ENCODE peak calls at places on chromosomes 16 and 17, in four cellular contexts. One of them, this sample, is unnamed.

GRCh38 chr16:50396770-50397525 is 28.2 kb upstream of the BRD7 start:
- DNase-seq in RWPE1: peak; percentile 95
- DNase-seq in epithelial cell of esophagus: peak; percentile 100
- DNase-seq in tibial nerve: no peak
- DNase-seq in this sample: no peak

GRCh38 chr17:51427259-51428255 is 167.2 kb downstream of the UTP18 start:
- DNase-seq in RWPE1: no peak
- DNase-seq in epithelial cell of esophagus: no peak
- DNase-seq in tibial nerve: no peak
- DNase-seq in this sample: no peak

GRCh38 chr17:869567-870530 is 87.7 kb downstream of the MRM3 start:
- DNase-seq in RWPE1: peak; percentile 95
- DNase-seq in epithelial cell of esophagus: peak; percentile 99
- DNase-seq in tibial nerve: peak; percentile 43
- DNase-seq in this sample: no peak

GRCh38 chr16:54707813-54708212 is 222.9 kb upstream of the IRX5 start:
- DNase-seq in RWPE1: no peak
- DNase-seq in epithelial cell of esophagus: no peak
- DNase-seq in tibial nerve: no peak
- DNase-seq in this sample: no peak

GRCh38 chr17:43644081-43644480 is 17.6 kb downstream of the MEOX1 start:
- DNase-seq in RWPE1: no peak
- DNase-seq in epithelial cell of esophagus: peak; percentile 30
- DNase-seq in tibial nerve: no peak
- DNase-seq in this sample: no peak

GRCh38 chr17:65472602-65473001 is 88.8 kb downstream of the AXIN2 start:
- DNase-seq in RWPE1: no peak
- DNase-seq in epithelial cell of esophagus: peak; percentile 8
- DNase-seq in tibial nerve: peak; percentile 12
- DNase-seq in this sample: peak; percentile 8

GRCh38 chr16:86598607-86599318 is 20.4 kb downstream of the FOXL1 start:
- DNase-seq in RWPE1: no peak
- DNase-seq in epithelial cell of esophagus: no peak
- DNase-seq in tibial nerve: no peak
- DNase-seq in this sample: no peak

GRCh38 chr17:77327181-77327565 is 186.4 kb downstream of the SEC14L1 start:
- DNase-seq in RWPE1: no peak
- DNase-seq in epithelial cell of esophagus: no peak
- DNase-seq in tibial nerve: no peak
- DNase-seq in this sample: no peak

GRCh38 chr17:41347872-41348760 is 2.5 kb downstream of the KRT33A start:
- DNase-seq in RWPE1: peak; percentile 8
- DNase-seq in epithelial cell of esophagus: peak; percentile 93
- DNase-seq in tibial nerve: no peak
- DNase-seq in this sample: no peak

GRCh38 chr17:148757-149156 is 11.4 kb downstream of the SCGB1C2 start:
- DNase-seq in RWPE1: no peak
- DNase-seq in epithelial cell of esophagus: no peak
- DNase-seq in tibial nerve: no peak
- DNase-seq in this sample: no peak

GRCh38 chr16:23171234-23171948 is 11.2 kb upstream of the SCNN1G start:
- DNase-seq in RWPE1: peak; percentile 50
- DNase-seq in epithelial cell of esophagus: peak; percentile 63
- DNase-seq in tibial nerve: no peak
- DNase-seq in this sample: no peak

GRCh38 chr16:77963185-77964044 is 58.9 kb upstream of the CLEC3A start:
- DNase-seq in RWPE1: no peak
- DNase-seq in epithelial cell of esophagus: no peak
- DNase-seq in tibial nerve: no peak
- DNase-seq in this sample: no peak

GRCh38 chr16:56343661-56344517 is 81.5 kb downstream of the AMFR start:
- DNase-seq in RWPE1: peak; percentile 44
- DNase-seq in epithelial cell of esophagus: peak; percentile 81
- DNase-seq in tibial nerve: no peak
- DNase-seq in this sample: no peak

GRCh38 chr16:84438971-84439696 is 65.3 kb downstream of the MEAK7 start:
- DNase-seq in RWPE1: no peak
- DNase-seq in epithelial cell of esophagus: no peak
- DNase-seq in tibial nerve: no peak
- DNase-seq in this sample: no peak

GRCh38 chr16:66728117-66728787 is 23.2 kb downstream of the DYNC1LI2 start:
- DNase-seq in RWPE1: peak; percentile 55
- DNase-seq in epithelial cell of esophagus: peak; percentile 58
- DNase-seq in tibial nerve: no peak
- DNase-seq in this sample: no peak

GRCh38 chr16:29863669-29863984 is 601 bp upstream of the CDIPT start:
- DNase-seq in RWPE1: no peak
- DNase-seq in epithelial cell of esophagus: no peak
- DNase-seq in tibial nerve: no peak
- DNase-seq in this sample: no peak

GRCh38 chr16:29860218-29860617 is 2.8 kb downstream of the CDIPT start:
- DNase-seq in RWPE1: no peak
- DNase-seq in epithelial cell of esophagus: no peak
- DNase-seq in tibial nerve: no peak
- DNase-seq in this sample: no peak

GRCh38 chr16:29862383-29862883 is 593 bp downstream of the CDIPT start:
- DNase-seq in RWPE1: peak; percentile 13
- DNase-seq in epithelial cell of esophagus: peak; percentile 25
- DNase-seq in tibial nerve: no peak
- DNase-seq in this sample: no peak

GRCh38 chr16:29864205-29864604 is 1.2 kb upstream of the CDIPT start:
- DNase-seq in RWPE1: no peak
- DNase-seq in epithelial cell of esophagus: no peak
- DNase-seq in tibial nerve: no peak
- DNase-seq in this sample: no peak

DNA sequence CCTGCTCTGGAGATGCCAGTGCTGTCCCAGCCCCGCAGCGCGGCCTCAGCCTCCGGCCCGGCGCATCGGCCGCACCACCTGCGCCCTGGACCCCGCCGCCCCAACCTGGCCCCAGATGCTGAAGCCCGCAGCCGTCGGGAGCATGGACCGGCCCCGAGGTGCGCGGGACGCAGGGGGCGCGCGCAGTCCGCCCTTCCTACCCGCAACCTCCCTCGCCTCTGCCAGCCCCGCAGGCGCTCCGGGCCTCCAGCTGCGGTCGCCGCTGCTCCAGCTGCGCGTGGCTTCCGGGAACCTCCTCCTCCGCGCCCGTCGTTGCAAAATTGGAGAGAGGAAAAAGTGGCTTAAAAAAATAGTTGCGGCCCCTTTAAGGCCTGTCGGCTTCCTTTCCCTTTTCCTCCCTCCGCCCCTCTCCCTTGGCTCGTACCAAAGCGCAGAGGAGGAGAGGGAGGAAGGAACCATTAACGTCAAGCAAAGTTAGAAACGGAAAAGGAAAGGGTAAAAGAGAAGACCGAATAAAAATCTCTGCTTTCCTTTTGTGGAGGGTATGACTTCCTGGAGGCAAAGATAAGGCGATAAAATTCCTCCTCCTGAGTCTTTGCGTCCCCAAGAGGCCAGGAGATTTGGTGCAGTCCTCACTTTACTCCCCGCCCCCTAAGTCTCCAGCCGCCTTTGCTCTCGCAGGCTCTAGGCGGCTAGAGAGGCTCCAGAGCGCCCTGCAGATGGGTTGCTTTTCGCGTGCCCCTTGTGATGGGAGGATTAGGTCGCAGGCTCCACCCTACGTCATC is at the start of gene CDIPT:
- DNase-seq in RWPE1: peak; percentile 93
- DNase-seq in epithelial cell of esophagus: peak; percentile 98
- DNase-seq in tibial nerve: peak; percentile 87
- DNase-seq in this sample: peak; percentile 94
- TF ChIP-seq CTCF in RWPE1: peak; percentile 82
- TF ChIP-seq CTCF in epithelial cell of esophagus: peak; percentile 73
- TF ChIP-seq CTCF in tibial nerve: peak; percentile 93
- TF ChIP-seq CTCF in this sample: peak; percentile 64

GRCh38 chr17:75270966-75271232 is at the start of gene MIF4GD:
- DNase-seq in RWPE1: no peak
- DNase-seq in epithelial cell of esophagus: no peak
- DNase-seq in tibial nerve: no peak
- DNase-seq in this sample: no peak

GRCh38 chr17:75271955-75272847 is 1.2 kb upstream of the MIF4GD start:
- DNase-seq in RWPE1: no peak
- DNase-seq in epithelial cell of esophagus: no peak
- DNase-seq in tibial nerve: no peak
- DNase-seq in this sample: no peak

GRCh38 chr17:75268931-75269330 is 2.1 kb downstream of the MIF4GD start:
- DNase-seq in RWPE1: no peak
- DNase-seq in epithelial cell of esophagus: no peak
- DNase-seq in tibial nerve: no peak
- DNase-seq in this sample: no peak

GRCh38 chr17:75271233-75271954 is 363 bp upstream of the MIF4GD start:
- DNase-seq in RWPE1: peak; percentile 89
- DNase-seq in epithelial cell of esophagus: peak; percentile 79
- DNase-seq in tibial nerve: peak; percentile 63
- DNase-seq in this sample: no peak

DNA sequence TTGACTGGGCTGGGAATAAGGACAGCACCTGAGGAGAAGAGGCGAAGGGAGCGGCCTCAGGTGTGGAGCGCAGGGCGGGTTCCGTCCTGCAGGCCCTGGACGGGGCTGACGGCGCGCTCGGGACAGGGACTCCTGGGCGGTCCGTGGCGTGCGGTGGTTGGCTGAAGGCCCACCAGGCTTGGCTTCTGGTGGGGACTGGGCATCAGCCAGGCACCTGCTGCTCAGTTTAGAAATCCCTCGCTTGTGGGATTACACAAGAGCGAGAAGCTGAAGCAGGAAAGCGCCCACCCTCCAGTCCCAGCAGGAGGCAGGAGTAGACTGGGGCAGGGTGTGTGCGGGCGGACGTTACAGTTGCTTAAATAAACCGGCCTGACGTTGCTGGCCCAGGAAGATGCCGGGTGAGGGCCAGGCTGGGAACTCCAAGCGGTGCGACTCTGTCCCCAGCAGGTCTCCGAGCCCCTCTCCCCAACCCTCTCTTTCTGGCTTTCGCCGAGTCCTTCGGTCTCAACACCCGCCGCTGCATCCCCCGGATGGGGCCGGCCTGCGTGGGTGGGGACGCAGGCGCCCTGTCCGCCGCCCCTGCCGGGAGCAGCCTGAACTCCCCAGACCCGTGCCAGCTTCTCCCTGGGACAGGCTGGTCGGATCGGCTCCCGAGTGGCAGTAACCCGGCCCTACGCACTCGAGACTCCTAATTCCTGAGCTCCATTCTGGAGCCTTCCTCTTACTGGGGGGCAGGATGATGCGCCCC is 639 bp downstream of the MIF4GD start:
- DNase-seq in RWPE1: peak; percentile 74
- DNase-seq in epithelial cell of esophagus: peak; percentile 82
- DNase-seq in tibial nerve: peak; percentile 35
- DNase-seq in this sample: no peak
- TF ChIP-seq CTCF in RWPE1: no peak
- TF ChIP-seq CTCF in epithelial cell of esophagus: peak; percentile 59
- TF ChIP-seq CTCF in tibial nerve: no peak
- TF ChIP-seq CTCF in this sample: peak; percentile 62

GRCh38 chr17:71878998-71879397 is 241.8 kb upstream of the SOX9 start:
- DNase-seq in RWPE1: no peak
- DNase-seq in epithelial cell of esophagus: no peak
- DNase-seq in tibial nerve: no peak
- DNase-seq in this sample: no peak
- TF ChIP-seq CTCF in RWPE1: no peak
- TF ChIP-seq CTCF in epithelial cell of esophagus: no peak
- TF ChIP-seq CTCF in tibial nerve: no peak
- TF ChIP-seq CTCF in this sample: no peak

DNA sequence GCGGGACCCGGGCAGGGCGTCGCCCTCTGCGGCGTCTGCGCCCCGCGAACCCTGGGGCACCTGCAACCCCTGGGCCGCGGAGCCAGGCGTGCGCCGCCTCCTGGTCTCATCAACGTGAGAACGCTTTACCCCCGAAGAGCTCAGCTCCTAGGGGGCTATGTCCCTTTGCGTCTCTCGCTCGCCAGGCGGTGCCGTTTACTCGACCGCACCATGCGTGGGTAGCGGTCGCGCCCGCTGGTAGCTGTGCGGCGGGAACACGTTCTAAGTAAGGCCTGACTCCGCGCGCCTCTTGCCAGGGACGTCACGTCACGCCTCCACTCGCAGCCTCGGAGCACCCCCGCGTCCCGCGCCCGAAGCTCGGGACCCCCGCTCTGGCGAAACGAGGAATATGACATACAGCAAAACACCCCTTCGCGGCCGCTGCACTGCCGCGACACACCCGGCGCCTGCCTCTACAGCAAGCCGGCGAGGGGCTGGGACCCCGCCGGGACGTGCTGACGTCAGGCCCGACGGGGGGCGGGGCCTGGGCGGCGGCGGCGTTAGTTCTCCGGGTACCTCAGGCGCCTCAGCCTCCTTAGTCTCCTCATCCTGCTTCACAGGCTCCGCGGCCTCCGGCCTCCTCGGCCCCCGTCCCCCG is at the start of gene RAB11FIP3:
- DNase-seq in RWPE1: peak; percentile 80
- DNase-seq in epithelial cell of esophagus: peak; percentile 75
- DNase-seq in tibial nerve: peak; percentile 69
- DNase-seq in this sample: peak; percentile 31
- TF ChIP-seq CTCF in RWPE1: no peak
- TF ChIP-seq CTCF in epithelial cell of esophagus: peak; percentile 17
- TF ChIP-seq CTCF in tibial nerve: peak; percentile 61
- TF ChIP-seq CTCF in this sample: peak; percentile 12

GRCh38 chr16:58000706-58001676 is at the start of gene USB1:
- DNase-seq in RWPE1: peak; percentile 88
- DNase-seq in epithelial cell of esophagus: peak; percentile 88
- DNase-seq in tibial nerve: peak; percentile 64
- DNase-seq in this sample: peak; percentile 41
- TF ChIP-seq CTCF in RWPE1: peak; percentile 83
- TF ChIP-seq CTCF in epithelial cell of esophagus: peak; percentile 37
- TF ChIP-seq CTCF in tibial nerve: peak; percentile 89
- TF ChIP-seq CTCF in this sample: peak; percentile 45

This sample was measured in AG09319.